ENCODE peak calls at places on chromosomes 5 and 9, in nine cellular contexts. One of them, this sample, is unnamed.

GRCh38 chr9:92728831-92729734 is 35.5 kb downstream of the BICD2 start:
- DNase-seq in activated naive CD4-positive, alpha-beta T cell: no peak
- DNase-seq in GM23338: peak; percentile 51
- DNase-seq in NCI-H748 treated with DMSO at 0.1 percent for 48 hours: no peak
- DNase-seq in amygdala: no peak
- DNase-seq in gastrocnemius medialis: no peak
- DNase-seq in LoVo: no peak
- DNase-seq in activated CD8-positive, alpha-beta memory T cell treated with anti-CD3 and anti-CD28 coated beads, Interleukin-2, amount 50 U/mL, for 4 hours: no peak
- DNase-seq in anterior cingulate cortex: peak; percentile 60
- DNase-seq in this sample: peak; percentile 76

GRCh38 chr5:148427370-148428042 is 43.7 kb downstream of the FBXO38 start:
- DNase-seq in anterior cingulate cortex: no peak
- DNase-seq in amygdala: no peak
- DNase-seq in activated naive CD4-positive, alpha-beta T cell: no peak
- DNase-seq in LoVo: no peak
- DNase-seq in NCI-H748 treated with DMSO at 0.1 percent for 48 hours: no peak
- DNase-seq in activated CD8-positive, alpha-beta memory T cell treated with anti-CD3 and anti-CD28 coated beads, Interleukin-2, amount 50 U/mL, for 4 hours: no peak
- DNase-seq in gastrocnemius medialis: no peak
- DNase-seq in GM23338: peak; percentile 26
- DNase-seq in this sample: no peak

GRCh38 chr9:69936427-69936826 is 107.2 kb upstream of the MAMDC2 start:
- DNase-seq in amygdala: no peak
- DNase-seq in activated CD8-positive, alpha-beta memory T cell treated with anti-CD3 and anti-CD28 coated beads, Interleukin-2, amount 50 U/mL, for 4 hours: no peak
- DNase-seq in activated naive CD4-positive, alpha-beta T cell: no peak
- DNase-seq in LoVo: no peak
- DNase-seq in gastrocnemius medialis: no peak
- DNase-seq in GM23338: no peak
- DNase-seq in NCI-H748 treated with DMSO at 0.1 percent for 48 hours: peak; percentile 7
- DNase-seq in anterior cingulate cortex: no peak
- DNase-seq in this sample: no peak

GRCh38 chr5:66653380-66653779 is 57.2 kb downstream of the MAST4 start:
- DNase-seq in NCI-H748 treated with DMSO at 0.1 percent for 48 hours: no peak
- DNase-seq in anterior cingulate cortex: no peak
- DNase-seq in amygdala: no peak
- DNase-seq in LoVo: no peak
- DNase-seq in gastrocnemius medialis: no peak
- DNase-seq in activated CD8-positive, alpha-beta memory T cell treated with anti-CD3 and anti-CD28 coated beads, Interleukin-2, amount 50 U/mL, for 4 hours: no peak
- DNase-seq in GM23338: no peak
- DNase-seq in activated naive CD4-positive, alpha-beta T cell: no peak
- DNase-seq in this sample: no peak

GRCh38 chr5:39197556-39197955 is 21.8 kb downstream of the FYB1 start:
- DNase-seq in amygdala: no peak
- DNase-seq in LoVo: no peak
- DNase-seq in anterior cingulate cortex: no peak
- DNase-seq in NCI-H748 treated with DMSO at 0.1 percent for 48 hours: no peak
- DNase-seq in gastrocnemius medialis: no peak
- DNase-seq in GM23338: no peak
- DNase-seq in activated CD8-positive, alpha-beta memory T cell treated with anti-CD3 and anti-CD28 coated beads, Interleukin-2, amount 50 U/mL, for 4 hours: peak; percentile 54
- DNase-seq in activated naive CD4-positive, alpha-beta T cell: no peak
- DNase-seq in this sample: no peak

GRCh38 chr9:113178087-113178486 is 27.3 kb downstream of the SLC31A2 start:
- DNase-seq in GM23338: no peak
- DNase-seq in anterior cingulate cortex: no peak
- DNase-seq in gastrocnemius medialis: no peak
- DNase-seq in LoVo: no peak
- DNase-seq in activated naive CD4-positive, alpha-beta T cell: no peak
- DNase-seq in NCI-H748 treated with DMSO at 0.1 percent for 48 hours: no peak
- DNase-seq in amygdala: no peak
- DNase-seq in activated CD8-positive, alpha-beta memory T cell treated with anti-CD3 and anti-CD28 coated beads, Interleukin-2, amount 50 U/mL, for 4 hours: no peak
- DNase-seq in this sample: no peak

GRCh38 chr5:117547192-117547591 is 972.6 kb upstream of the SEMA6A start:
- DNase-seq in LoVo: no peak
- DNase-seq in NCI-H748 treated with DMSO at 0.1 percent for 48 hours: no peak
- DNase-seq in GM23338: no peak
- DNase-seq in amygdala: no peak
- DNase-seq in gastrocnemius medialis: no peak
- DNase-seq in anterior cingulate cortex: no peak
- DNase-seq in activated naive CD4-positive, alpha-beta T cell: no peak
- DNase-seq in activated CD8-positive, alpha-beta memory T cell treated with anti-CD3 and anti-CD28 coated beads, Interleukin-2, amount 50 U/mL, for 4 hours: no peak
- DNase-seq in this sample: no peak

GRCh38 chr5:40679998-40680681 is 425 bp downstream of the PTGER4 start:
- DNase-seq in gastrocnemius medialis: no peak
- DNase-seq in activated CD8-positive, alpha-beta memory T cell treated with anti-CD3 and anti-CD28 coated beads, Interleukin-2, amount 50 U/mL, for 4 hours: no peak
- DNase-seq in NCI-H748 treated with DMSO at 0.1 percent for 48 hours: no peak
- DNase-seq in activated naive CD4-positive, alpha-beta T cell: peak; percentile 22
- DNase-seq in anterior cingulate cortex: no peak
- DNase-seq in LoVo: no peak
- DNase-seq in GM23338: peak; percentile 52
- DNase-seq in amygdala: no peak
- DNase-seq in this sample: no peak

This sample was measured in GM12891.